ENCODE peak calls at places on chromosomes 6 and 20, in eight cellular contexts. Z is OCI-LY7, H is GM20000, B is fibroblast of the aortic adventitia, V is HCT116, I is foreskin fibroblast, Q is dorsolateral prefrontal cortex, T is IMR-90. Y is an unnamed sample.

GRCh38 chr6:88919032-88919431 is 44.4 kb downstream of the RNGTT start:
- DNase-seq in B (peak), H (no peak), T (no peak), Z (peak), I (no peak), Q (no peak), V (no peak), Y (no peak)

GRCh38 chr6:166852484-166852975 is 103.8 kb downstream of the RNASET2 start:
- DNase-seq in I (no peak), V (no peak), Z (no peak), H (no peak), T (no peak), Q (no peak), B (no peak), Y (no peak)

GRCh38 chr6:112806163-112806900 is 459.2 kb downstream of the RFPL4B start:
- DNase-seq in T (peak), B (no peak), V (no peak), I (peak), Z (no peak), Q (no peak), H (no peak), Y (no peak)

GRCh38 chr20:63351811-63352591 is 9.1 kb downstream of the CHRNA4 start:
- DNase-seq in I (no peak), Z (no peak), H (no peak), B (no peak), V (no peak), T (no peak), Q (peak), Y (no peak)

GRCh38 chr6:135211306-135211702 is 30.2 kb downstream of the MYB start:
- DNase-seq in T (no peak), Q (no peak), V (no peak), H (no peak), Z (no peak), B (no peak), I (no peak), Y (no peak)

GRCh38 chr20:10065154-10065833 is 30.5 kb downstream of the ANKEF1 start:
- DNase-seq in V (no peak), H (no peak), T (peak), Z (no peak), Q (no peak), I (peak), B (peak), Y (no peak)

GRCh38 chr20:63957690-63958441 is 1.6 kb upstream of the UCKL1 start:
- DNase-seq in Z (peak), B (no peak), T (peak), V (peak), H (no peak), Q (no peak), I (no peak), Y (no peak)

GRCh38 chr6:119323478-119323877 is 26.1 kb downstream of the MAN1A1 start:
- DNase-seq in B (no peak), T (no peak), Z (no peak), Q (no peak), H (no peak), I (no peak), V (peak), Y (no peak)

GRCh38 chr20:48750941-48751620 is 76.7 kb downstream of the PREX1 start:
- DNase-seq in V (no peak), T (no peak), H (no peak), B (no peak), Q (peak), I (no peak), Z (peak), Y (peak)

GRCh38 chr6:149723771-149724417 is 6.0 kb upstream of the LATS1 start:
- DNase-seq in H (no peak), I (peak), V (peak), Q (peak), T (peak), Z (peak), B (peak), Y (peak)

GRCh38 chr6:109925060-109925459 is 53.1 kb upstream of the GPR6 start:
- DNase-seq in H (no peak), I (no peak), Z (no peak), Q (no peak), B (peak), V (no peak), T (no peak), Y (peak)

GRCh38 chr20:14997791-14998190 is 660.4 kb upstream of the FLRT3 start:
- DNase-seq in T (no peak), V (no peak), H (no peak), Z (no peak), B (peak), Q (no peak), I (peak), Y (no peak)

GRCh38 chr6:108947114-108947854 is 99.1 kb downstream of the ARMC2 start:
- DNase-seq in I (peak), Z (no peak), B (peak), H (no peak), V (no peak), Q (no peak), T (peak), Y (peak)

GRCh38 chr6:42420741-42421140 is 31.0 kb downstream of the TRERF1 start:
- DNase-seq in V (no peak), B (no peak), I (no peak), Z (no peak), Q (no peak), H (no peak), T (no peak), Y (no peak)

GRCh38 chr6:170313716-170314295 is 7.2 kb downstream of the FAM120B start:
- DNase-seq in B (no peak), Z (no peak), V (no peak), Q (no peak), H (no peak), I (no peak), T (peak), Y (no peak)

GRCh38 chr20:33178726-33179125 is 10.8 kb downstream of the BPIFA2 start:
- DNase-seq in I (no peak), Q (no peak), H (no peak), T (no peak), V (no peak), B (no peak), Z (no peak), Y (peak)
- TF ChIP-seq CTCF in I (no peak), Q (no peak), H (no peak), T (no peak), V (no peak), B (no peak), Z (no peak), Y (no peak)

GRCh38 chr6:10465633-10466499 is 51.0 kb upstream of the TFAP2A start:
- DNase-seq in B (peak), I (peak), Z (peak), V (peak), Q (no peak), H (peak), T (peak), Y (peak)
- TF ChIP-seq CTCF in B (peak), I (peak), Z (peak), V (peak), Q (no peak), H (peak), T (peak), Y (no peak)

GRCh38 chr6:731924-732323 is 39.0 kb upstream of the EXOC2 start:
- DNase-seq in T (no peak), Z (no peak), H (no peak), Q (no peak), I (no peak), B (no peak), V (no peak), Y (no peak)

GRCh38 chr6:727796-728195 is 34.9 kb upstream of the EXOC2 start:
- DNase-seq in Q (no peak), Z (no peak), I (no peak), T (no peak), H (no peak), B (no peak), V (no peak), Y (no peak)

GRCh38 chr6:729646-730320 is 36.8 kb upstream of the EXOC2 start:
- DNase-seq in V (no peak), B (no peak), I (no peak), H (no peak), Q (no peak), Z (no peak), T (no peak), Y (no peak)
- TF ChIP-seq CTCF in V (no peak), B (no peak), I (no peak), H (no peak), Q (no peak), Z (no peak), T (no peak), Y (no peak)

GRCh38 chr6:3195695-3196497 is 31.6 kb downstream of the TUBB2B start:
- DNase-seq in T (no peak), I (no peak), V (peak), Z (peak), B (peak), H (no peak), Q (peak), Y (peak)
- TF ChIP-seq CTCF in T (no peak), I (no peak), V (peak), Z (peak), B (no peak), H (no peak), Q (no peak), Y (no peak)

Y was measured in Calu3.